ENCODE peak calls at places on chromosomes 6 and 20, in six cellular contexts. D is IMR-90, L is neuronal stem cell, R is mesenchymal stem cell, N is H1, C is trophoblast cell. Z is an unnamed sample.

GRCh38 chr20:49635171-49635570 is 67.2 kb upstream of the PTGIS start:
- DNase-seq in L (no peak), D (no peak), N (no peak), R (peak), C (no peak), Z (no peak)

GRCh38 chr20:48841861-48842529 is 14.2 kb upstream of the PREX1 start:
- DNase-seq in R (peak), C (peak), L (no peak), N (no peak), D (peak), Z (no peak)

GRCh38 chr20:25076731-25077609 is 5.0 kb downstream of the VSX1 start:
- DNase-seq in C (peak), R (no peak), D (peak), L (no peak), N (no peak), Z (peak)

GRCh38 chr20:1467355-1468116 is 887 bp upstream of the NSFL1C start:
- DNase-seq in R (no peak), L (no peak), D (no peak), C (peak), N (peak), Z (peak)

GRCh38 chr6:26056583-26057350 is 30.5 kb upstream of the HFE start:
- DNase-seq in R (no peak), C (peak), D (peak), L (no peak), N (no peak), Z (no peak)

GRCh38 chr6:143000771-143001170 is 55.8 kb upstream of the HIVEP2 start:
- DNase-seq in N (no peak), D (no peak), R (no peak), C (no peak), L (no peak), Z (no peak)

GRCh38 chr20:56445130-56445529 is 23.3 kb upstream of the RTF2 start:
- DNase-seq in R (no peak), C (no peak), D (no peak), L (no peak), N (no peak), Z (no peak)

GRCh38 chr6:167826230-167827061 is at the start of gene AFDN:
- DNase-seq in L (peak), D (peak), N (peak), R (peak), C (peak), Z (peak)

GRCh38 chr6:34295721-34296120 is 46.9 kb upstream of the SMIM29 start:
- DNase-seq in N (no peak), L (no peak), R (peak), D (peak), C (no peak), Z (no peak)

GRCh38 chr6:68069921-68070709 is 565.0 kb upstream of the ADGRB3 start:
- DNase-seq in C (no peak), L (no peak), R (no peak), D (no peak), N (peak), Z (peak)

GRCh38 chr6:10478187-10479040 is 42.7 kb upstream of the GCNT2 start:
- DNase-seq in L (peak), R (peak), D (peak), N (no peak), C (peak), Z (no peak)

GRCh38 chr6:15588966-15589634 is 73.7 kb downstream of the DTNBP1 start:
- DNase-seq in R (peak), N (no peak), C (no peak), D (peak), L (no peak), Z (no peak)

GRCh38 chr6:157020398-157021266 is 243.5 kb downstream of the ARID1B start:
- DNase-seq in L (no peak), R (peak), N (no peak), D (peak), C (peak), Z (peak)

GRCh38 chr6:46586896-46587295 is 65.7 kb downstream of the CYP39A1 start:
- DNase-seq in N (no peak), R (no peak), D (no peak), C (no peak), L (no peak), Z (no peak)

GRCh38 chr20:15792855-15793254 is 780.4 kb downstream of the KIF16B start:
- DNase-seq in N (no peak), D (no peak), L (no peak), R (no peak), C (no peak), Z (no peak)

GRCh38 chr20:63957004-63957689 is 931 bp upstream of the UCKL1 start:
- DNase-seq in C (peak), R (peak), L (no peak), N (peak), D (peak), Z (peak)

GRCh38 chr6:99521557-99522286 is 6.5 kb upstream of the USP45 start:
- DNase-seq in L (no peak), N (no peak), C (peak), D (peak), R (peak), Z (peak)

GRCh38 chr20:36861875-36862801 is 13.8 kb upstream of the TLDC2 start:
- DNase-seq in D (peak), R (peak), L (no peak), C (peak), N (peak), Z (peak)

GRCh38 chr20:44030394-44030793 is 115.7 kb downstream of the TOX2 start:
- DNase-seq in D (no peak), L (no peak), R (no peak), N (no peak), C (no peak), Z (no peak)

GRCh38 chr6:148085651-148086321 is 256.9 kb upstream of the SASH1 start:
- DNase-seq in L (no peak), N (no peak), D (peak), C (no peak), R (peak), Z (no peak)

GRCh38 chr6:38933426-38933825 is 115.2 kb upstream of the GLP1R start:
- DNase-seq in D (peak), R (peak), C (peak), N (no peak), L (no peak), Z (no peak)

GRCh38 chr6:141667580-141668309 is 465.0 kb upstream of the GJE1 start:
- DNase-seq in N (no peak), R (peak), C (no peak), L (no peak), D (peak), Z (no peak)

GRCh38 chr6:155493694-155494143 is 38.1 kb upstream of the NOX3 start:
- DNase-seq in R (peak), L (no peak), C (peak), D (peak), N (no peak), Z (no peak)

GRCh38 chr20:64155258-64156135 is 8.8 kb upstream of the MYT1 start:
- DNase-seq in N (no peak), D (no peak), L (no peak), R (no peak), C (peak), Z (no peak)

GRCh38 chr6:106334646-106335448 is 9.3 kb upstream of the ATG5 start:
- DNase-seq in C (peak), N (peak), D (peak), R (peak), L (peak), Z (peak)

GRCh38 chr6:142631517-142632385 is 313.2 kb downstream of the HIVEP2 start:
- DNase-seq in N (no peak), D (no peak), C (no peak), R (no peak), L (no peak), Z (no peak)

GRCh38 chr6:168136001-168136400 is 57.0 kb upstream of the FRMD1 start:
- DNase-seq in D (no peak), R (no peak), C (no peak), L (no peak), N (peak), Z (peak)

GRCh38 chr6:156533860-156534580 is 243.2 kb upstream of the ARID1B start:
- DNase-seq in N (no peak), L (no peak), R (no peak), D (no peak), C (no peak), Z (no peak)

GRCh38 chr20:16393836-16394235 is 179.4 kb downstream of the KIF16B start:
- DNase-seq in R (no peak), L (no peak), D (no peak), N (no peak), C (no peak), Z (no peak)

GRCh38 chr6:26441977-26442376 is 1.7 kb downstream of the BTN3A3 start:
- DNase-seq in D (no peak), N (no peak), C (no peak), R (no peak), L (no peak), Z (no peak)

GRCh38 chr20:20561841-20562240 is 150.6 kb downstream of the RALGAPA2 start:
- DNase-seq in C (no peak), D (no peak), N (no peak), L (no peak), R (no peak), Z (no peak)

GRCh38 chr6:151447237-151447636 is 4.7 kb downstream of the RMND1 start:
- DNase-seq in R (no peak), C (no peak), N (no peak), L (no peak), D (no peak), Z (no peak)

GRCh38 chr6:133632906-133633305 is 256.0 kb upstream of the TCF21 start:
- DNase-seq in D (no peak), L (no peak), N (no peak), C (no peak), R (no peak), Z (no peak)

GRCh38 chr6:112338310-112338709 is 8.8 kb upstream of the RFPL4B start:
- DNase-seq in C (peak), L (no peak), N (no peak), D (no peak), R (no peak), Z (no peak)

GRCh38 chr20:23408957-23409356 is 12.3 kb downstream of the NAPB start:
- DNase-seq in R (no peak), L (no peak), D (no peak), N (no peak), C (no peak), Z (no peak)

GRCh38 chr20:23409800-23410199 is 11.5 kb downstream of the NAPB start:
- DNase-seq in C (no peak), R (no peak), N (no peak), D (no peak), L (no peak), Z (no peak)

GRCh38 chr20:23406880-23407279 is 14.4 kb downstream of the NAPB start:
- DNase-seq in N (no peak), C (no peak), L (no peak), R (no peak), D (no peak), Z (no peak)

GRCh38 chr20:23404196-23404595 is 17.1 kb downstream of the NAPB start:
- DNase-seq in L (no peak), N (no peak), R (peak), C (peak), D (peak), Z (no peak)

DNA sequence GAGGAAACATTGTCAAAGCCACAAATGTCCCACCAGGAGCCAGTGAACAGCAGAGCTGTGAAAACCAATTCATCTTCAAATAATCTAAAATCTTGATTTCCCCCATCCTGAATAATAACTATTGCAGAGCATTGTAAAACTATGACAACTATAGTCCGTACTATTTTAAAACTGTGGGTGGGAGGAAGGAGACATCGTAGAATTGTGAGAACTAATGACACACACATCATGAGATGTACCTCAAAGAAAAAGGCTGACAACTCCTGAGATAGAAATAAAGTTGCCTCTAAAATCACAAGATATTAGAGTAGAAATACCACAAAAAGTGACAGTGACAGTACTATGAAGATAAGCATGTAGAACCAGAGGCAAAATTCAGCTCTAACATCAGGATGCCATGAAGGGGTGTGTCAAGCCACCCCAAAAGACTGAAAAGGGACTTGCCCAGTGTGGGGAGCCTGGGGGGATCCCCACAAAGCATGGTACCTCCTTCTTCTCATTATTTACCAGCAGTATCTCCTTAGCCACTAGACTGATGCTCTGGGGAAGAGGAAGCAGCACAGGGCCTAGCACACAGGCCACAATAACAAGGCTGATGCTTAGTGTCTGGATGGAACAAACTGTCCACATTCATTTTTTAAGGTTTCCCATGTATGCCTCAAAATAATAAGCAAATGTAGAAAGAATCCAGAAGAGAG is 13.4 kb downstream of the NAPB start:
- DNase-seq in N (no peak), C (no peak), L (no peak), R (no peak), D (no peak), Z (no peak)
- H3K14ac ChIP-seq in N (no peak), C (no peak), L (no peak), R (no peak), D (no peak), Z (no peak)

GRCh38 chr20:61927826-61928541 is 137.7 kb downstream of the TAF4 start:
- DNase-seq in R (no peak), C (no peak), N (peak), L (no peak), D (no peak), Z (no peak)
- H3K14ac ChIP-seq in R (no peak), C (no peak), N (no peak), L (peak), D (no peak), Z (no peak)

GRCh38 chr6:77290798-77291197 is 172.5 kb downstream of the HTR1B start:
- DNase-seq in L (no peak), D (peak), C (no peak), N (no peak), R (no peak), Z (no peak)

DNA sequence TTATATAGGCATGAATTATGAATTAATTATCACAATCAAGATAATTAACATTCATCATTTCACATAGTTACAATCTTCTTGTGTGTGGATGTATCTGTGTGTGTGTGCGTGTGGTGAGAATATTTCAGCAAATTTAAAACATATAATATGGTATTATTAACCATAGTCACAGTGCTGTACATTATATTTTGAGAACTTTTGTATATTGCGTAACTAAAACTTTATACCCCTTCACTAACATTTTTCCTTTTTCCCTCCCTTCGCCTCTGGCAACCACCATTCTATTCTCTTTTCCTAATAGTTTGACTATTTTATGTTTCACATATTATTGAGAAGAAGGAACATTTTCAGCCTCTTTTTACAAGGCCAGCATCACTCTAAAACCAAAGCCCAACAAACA is 176.8 kb downstream of the HTR1B start:
- DNase-seq in L (no peak), N (no peak), D (no peak), C (no peak), R (no peak), Z (no peak)
- H3K14ac ChIP-seq in L (no peak), N (no peak), D (no peak), C (no peak), R (no peak), Z (no peak)

GRCh38 chr6:159982726-159983506 is 14.0 kb downstream of the IGF2R start:
- DNase-seq in C (no peak), D (peak), L (no peak), R (no peak), N (no peak), Z (no peak)
- H3K14ac ChIP-seq in C (no peak), D (peak), L (no peak), R (no peak), N (no peak), Z (no peak)

Z was measured in H9.